ENCODE peak calls at places on chromosomes 5 and 9, in ten cellular contexts. E, G, Z, W, V, J, F, Y, T and H are unnamed samples.

GRCh38 chr5:68489556-68489955 is 274.0 kb downstream of the PIK3R1 start:
- DNase-seq in E (no peak), G (no peak), Z (no peak), W (no peak), V (no peak), J (no peak), F (no peak), Y (no peak), T (no peak), H (no peak)

GRCh38 chr5:56356121-56356875 is 123.2 kb upstream of the ANKRD55 start:
- DNase-seq in E (no peak), G (no peak), Z (peak; percentile 13), W (no peak), V (no peak), J (no peak), F (no peak), Y (no peak), T (no peak), H (no peak)

GRCh38 chr5:178304761-178305645 is 72.4 kb upstream of the PHYKPL start:
- DNase-seq in E (no peak), G (no peak), Z (no peak), W (no peak), V (no peak), J (peak; percentile 26), F (no peak), Y (no peak), T (no peak), H (peak; percentile 34)

GRCh38 chr5:177132504-177133118 is 962 bp upstream of the NSD1 start:
- DNase-seq in E (peak; percentile 78), G (no peak), Z (peak; percentile 78), W (no peak), V (peak; percentile 10), J (no peak), F (no peak), Y (no peak), T (no peak), H (no peak)

GRCh38 chr5:15929616-15930303 is 249.8 kb downstream of the MARCHF11 start:
- DNase-seq in E (no peak), G (no peak), Z (no peak), W (no peak), V (no peak), J (no peak), F (no peak), Y (no peak), T (no peak), H (no peak)

GRCh38 chr5:78005021-78005785 is 229.1 kb upstream of the TBCA start:
- DNase-seq in E (no peak), G (peak; percentile 89), Z (no peak), W (no peak), V (peak; percentile 47), J (no peak), F (peak; percentile 39), Y (no peak), T (peak; percentile 28), H (no peak)

GRCh38 chr5:145470382-145470979 is 364.7 kb downstream of the PRELID2 start:
- DNase-seq in E (no peak), G (no peak), Z (no peak), W (no peak), V (no peak), J (no peak), F (no peak), Y (no peak), T (no peak), H (no peak)

GRCh38 chr9:88694625-88695024 is 159.6 kb downstream of the NXNL2 start:
- DNase-seq in E (no peak), G (no peak), Z (no peak), W (no peak), V (no peak), J (no peak), F (no peak), Y (no peak), T (no peak), H (no peak)

GRCh38 chr5:167850901-167851300 is 440.5 kb upstream of the WWC1 start:
- DNase-seq in E (no peak), G (no peak), Z (no peak), W (no peak), V (no peak), J (no peak), F (no peak), Y (no peak), T (no peak), H (no peak)

GRCh38 chr9:107350443-107350842 is 67.4 kb downstream of the RAD23B start:
- DNase-seq in E (peak; percentile 18), G (no peak), Z (no peak), W (no peak), V (no peak), J (no peak), F (no peak), Y (no peak), T (no peak), H (no peak)

GRCh38 chr9:11319477-11320060 is 706.8 kb upstream of the PTPRD start:
- DNase-seq in E (no peak), G (no peak), Z (peak; percentile 9), W (no peak), V (peak; percentile 9), J (no peak), F (peak; percentile 51), Y (no peak), T (peak; percentile 11), H (no peak)

GRCh38 chr9:33813712-33814641 is 3.0 kb upstream of the UBE2R2 start:
- DNase-seq in E (no peak), G (no peak), Z (no peak), W (no peak), V (peak; percentile 22), J (no peak), F (peak; percentile 58), Y (peak; percentile 56), T (peak; percentile 56), H (no peak)

GRCh38 chr5:113236536-113237308 is 198.1 kb downstream of the TSSK1B start:
- DNase-seq in E (no peak), G (no peak), Z (peak; percentile 25), W (no peak), V (no peak), J (no peak), F (no peak), Y (no peak), T (no peak), H (no peak)

GRCh38 chr9:70962761-70963445 is 158.5 kb downstream of the TRPM3 start:
- DNase-seq in E (no peak), G (no peak), Z (no peak), W (no peak), V (peak; percentile 13), J (no peak), F (no peak), Y (no peak), T (no peak), H (no peak)

GRCh38 chr5:178324481-178325310 is 92.1 kb upstream of the PHYKPL start:
- DNase-seq in E (no peak), G (no peak), Z (no peak), W (no peak), V (no peak), J (no peak), F (no peak), Y (no peak), T (no peak), H (peak; percentile 31)

GRCh38 chr5:157487358-157487757 is 27.3 kb downstream of the NIPAL4 start:
- DNase-seq in E (no peak), G (no peak), Z (no peak), W (no peak), V (no peak), J (peak; percentile 36), F (no peak), Y (no peak), T (no peak), H (no peak)

GRCh38 chr5:151600069-151600665 is 9.0 kb upstream of the FAT2 start:
- DNase-seq in E (no peak), G (no peak), Z (no peak), W (no peak), V (no peak), J (peak; percentile 10), F (no peak), Y (no peak), T (no peak), H (no peak)

GRCh38 chr9:121839726-121840500 is 188.5 kb downstream of the DAB2IP start:
- DNase-seq in E (peak; percentile 22), G (no peak), Z (no peak), W (peak; percentile 11), V (no peak), J (peak; percentile 3), F (no peak), Y (peak; percentile 64), T (no peak), H (no peak)

GRCh38 chr5:172622091-172623046 is 18.7 kb upstream of the NEURL1B start:
- DNase-seq in E (no peak), G (no peak), Z (no peak), W (no peak), V (no peak), J (peak; percentile 69), F (peak; percentile 38), Y (no peak), T (no peak), H (no peak)

GRCh38 chr5:58459276-58459859 is 518 bp downstream of the PLK2 start:
- DNase-seq in E (no peak), G (no peak), Z (no peak), W (peak; percentile 24), V (peak; percentile 32), J (peak; percentile 78), F (peak; percentile 63), Y (peak; percentile 86), T (peak; percentile 47), H (no peak)

GRCh38 chr5:142360051-142360498 is 35.3 kb upstream of the SPRY4 start:
- DNase-seq in E (no peak), G (no peak), Z (no peak), W (no peak), V (no peak), J (no peak), F (no peak), Y (no peak), T (no peak), H (no peak)

GRCh38 chr9:74245871-74246552 is 251.1 kb upstream of the RORB start:
- DNase-seq in E (no peak), G (no peak), Z (no peak), W (no peak), V (no peak), J (no peak), F (no peak), Y (no peak), T (peak; percentile 91), H (no peak)

GRCh38 chr9:78695521-78695920 is 398.6 kb downstream of the PSAT1 start:
- DNase-seq in E (no peak), G (no peak), Z (peak; percentile 36), W (no peak), V (peak; percentile 91), J (peak; percentile 77), F (no peak), Y (no peak), T (peak; percentile 45), H (no peak)

GRCh38 chr9:120368799-120369198 is 211.2 kb downstream of the CDK5RAP2 start:
- DNase-seq in E (no peak), G (no peak), Z (no peak), W (no peak), V (no peak), J (peak; percentile 20), F (no peak), Y (no peak), T (no peak), H (no peak)

GRCh38 chr5:527646-528591 is 3.7 kb upstream of the SLC9A3 start:
- DNase-seq in E (no peak), G (no peak), Z (peak; percentile 47), W (no peak), V (no peak), J (no peak), F (no peak), Y (no peak), T (no peak), H (peak; percentile 20)

GRCh38 chr9:19231126-19232035 is 888 bp downstream of the DENND4C start:
- DNase-seq in E (no peak), G (no peak), Z (no peak), W (peak; percentile 42), V (peak; percentile 39), J (peak; percentile 76), F (peak; percentile 33), Y (no peak), T (no peak), H (no peak)

GRCh38 chr5:127650022-127650421 is 1.1 kb downstream of the CTXN3 start:
- DNase-seq in E (no peak), G (no peak), Z (no peak), W (no peak), V (no peak), J (no peak), F (no peak), Y (no peak), T (no peak), H (no peak)

GRCh38 chr9:744790-745456 is 96.6 kb upstream of the DMRT1 start:
- DNase-seq in E (no peak), G (no peak), Z (no peak), W (peak; percentile 63), V (no peak), J (peak; percentile 82), F (no peak), Y (no peak), T (no peak), H (peak; percentile 96)